ENCODE peak calls at places on chromosomes 11 and 22, in six cellular contexts. S, C, W, N, Q and A are unnamed samples.

GRCh38 chr11:64659417-64660144 is 63.4 kb downstream of the NRXN2 start:
- DNase-seq in W (peak; percentile 93), S (peak; percentile 64), N (peak; percentile 96), C (peak; percentile 90), Q (peak; percentile 45), A (peak; percentile 26)

GRCh38 chr11:1873048-1873812 is 18.5 kb downstream of the PRR33 start:
- DNase-seq in N (no peak), C (peak; percentile 25), W (no peak), S (no peak), Q (peak; percentile 68), A (no peak)

GRCh38 chr11:131504199-131504949 is 134.0 kb downstream of the NTM start:
- DNase-seq in W (peak; percentile 29), S (peak; percentile 4), Q (peak; percentile 50), N (peak; percentile 4), C (peak; percentile 17), A (peak; percentile 25)

GRCh38 chr22:20205964-20206708 is 55.3 kb upstream of the CCDC188 start:
- DNase-seq in S (peak; percentile 59), W (peak; percentile 48), Q (peak; percentile 74), C (peak; percentile 46), N (peak; percentile 74), A (peak; percentile 49)

GRCh38 chr11:57476883-57477506 is 16.7 kb downstream of the RTN4RL2 start:
- DNase-seq in N (no peak), W (peak; percentile 66), S (peak; percentile 75), C (peak; percentile 36), Q (peak; percentile 82), A (peak; percentile 39)

GRCh38 chr11:104798794-104799193 is 99.5 kb downstream of the CASP12 start:
- DNase-seq in S (no peak), C (no peak), W (no peak), Q (no peak), N (no peak), A (no peak)

GRCh38 chr22:23234409-23235161 is 54.3 kb downstream of the BCR start:
- DNase-seq in W (no peak), C (no peak), Q (peak; percentile 30), S (no peak), N (no peak), A (no peak)

GRCh38 chr11:115939104-115939503 is 434.9 kb upstream of the CADM1 start:
- DNase-seq in N (no peak), W (no peak), C (peak; percentile 95), Q (no peak), S (no peak), A (peak; percentile 20)

GRCh38 chr22:25919452-25919851 is 177.5 kb downstream of the MYO18B start:
- DNase-seq in N (no peak), Q (peak; percentile 68), C (no peak), S (no peak), W (no peak), A (no peak)

GRCh38 chr22:27828214-27828587 is 26.6 kb upstream of the MN1 start:
- DNase-seq in C (no peak), W (no peak), N (no peak), S (no peak), Q (no peak), A (no peak)

GRCh38 chr11:27678242-27678641 is 22.0 kb downstream of the BDNF start:
- DNase-seq in W (no peak), N (no peak), S (no peak), Q (no peak), C (peak; percentile 70), A (no peak)

GRCh38 chr11:8665222-8665621 is 17.2 kb downstream of the TRIM66 start:
- DNase-seq in W (no peak), Q (no peak), S (no peak), N (no peak), C (no peak), A (no peak)

GRCh38 chr11:37946155-37946766 is 1348.2 kb upstream of the RAG2 start:
- DNase-seq in Q (no peak), N (peak; percentile 5), W (peak; percentile 54), C (peak; percentile 27), S (no peak), A (peak; percentile 75)

GRCh38 chr11:130606181-130606580 is 157.7 kb downstream of the ADAMTS15 start:
- DNase-seq in S (no peak), N (no peak), W (peak; percentile 80), C (peak; percentile 31), Q (no peak), A (no peak)

GRCh38 chr11:97786961-97787360 is 1233.8 kb upstream of the CNTN5 start:
- DNase-seq in Q (no peak), S (no peak), N (no peak), C (no peak), W (no peak), A (no peak)
- TF ChIP-seq CTCF in Q (no peak), S (no peak), N (no peak), C (no peak), W (no peak), A (no peak)

GRCh38 chr22:35683560-35683959 is 34.1 kb upstream of the APOL5 start:
- DNase-seq in C (no peak), W (no peak), Q (no peak), S (no peak), N (no peak), A (no peak)

GRCh38 chr22:35684732-35685131 is 32.9 kb upstream of the APOL5 start:
- DNase-seq in W (no peak), Q (no peak), N (no peak), S (no peak), C (no peak), A (no peak)

GRCh38 chr22:35685731-35686130 is 31.9 kb upstream of the APOL5 start:
- DNase-seq in N (no peak), Q (no peak), W (no peak), C (peak; percentile 49), S (no peak), A (peak; percentile 10)

GRCh38 chr22:35686298-35686697 is 31.4 kb upstream of the APOL5 start:
- DNase-seq in C (no peak), Q (no peak), W (no peak), S (no peak), N (no peak), A (no peak)

DNA sequence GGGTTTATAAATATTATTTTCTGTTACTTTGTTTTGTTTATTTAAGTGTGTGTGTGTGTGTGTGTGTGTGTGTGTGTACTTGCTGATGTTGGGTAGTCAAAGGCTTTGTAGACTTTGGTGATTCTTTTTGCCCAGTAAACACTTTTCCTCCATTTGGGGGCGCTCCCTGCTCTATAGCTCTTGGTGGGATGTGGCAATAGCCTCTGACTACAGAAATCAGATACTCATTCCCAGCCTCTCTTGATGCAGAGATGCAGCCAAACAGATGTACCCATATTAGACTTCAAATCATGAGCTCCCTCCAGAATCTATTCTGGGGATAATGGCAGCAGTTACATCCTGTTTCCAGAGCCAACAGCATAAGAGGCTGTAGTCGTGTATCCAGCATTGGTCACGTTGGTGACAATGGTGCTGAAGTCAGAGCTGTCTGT is 33.4 kb upstream of the APOL5 start:
- DNase-seq in S (no peak), N (peak; percentile 63), Q (no peak), W (no peak), C (peak; percentile 16), A (peak; percentile 79)
- TF ChIP-seq CTCF in S (no peak), N (peak; percentile 55), Q (peak; percentile 31), W (no peak), C (peak; percentile 64), A (peak; percentile 67)

GRCh38 chr11:78079232-78080083 is at the start of gene NDUFC2:
- DNase-seq in S (peak; percentile 76), C (peak; percentile 85), N (peak; percentile 83), W (peak; percentile 87), Q (peak; percentile 90), A (peak; percentile 89)
- TF ChIP-seq CTCF in S (no peak), C (no peak), N (no peak), W (no peak), Q (no peak), A (peak; percentile 2)

GRCh38 chr11:15977116-15977515 is 379.2 kb downstream of the SOX6 start:
- DNase-seq in W (no peak), C (no peak), Q (no peak), S (no peak), N (no peak), A (no peak)
- TF ChIP-seq CTCF in W (no peak), C (no peak), Q (no peak), S (no peak), N (no peak), A (no peak)

GRCh38 chr11:16890442-16890841 is 123.8 kb downstream of the PLEKHA7 start:
- DNase-seq in W (no peak), N (no peak), C (no peak), S (no peak), Q (no peak), A (no peak)
- TF ChIP-seq CTCF in W (no peak), N (no peak), C (no peak), S (no peak), Q (no peak), A (no peak)

GRCh38 chr11:60251485-60252207 is 8.7 kb upstream of the MS4A4E start:
- DNase-seq in Q (no peak), N (peak; percentile 6), W (peak; percentile 66), C (no peak), S (no peak), A (peak; percentile 56)
- TF ChIP-seq CTCF in Q (peak; percentile 47), N (peak; percentile 51), W (peak; percentile 68), C (peak; percentile 53), S (peak; percentile 33), A (peak; percentile 17)

DNA sequence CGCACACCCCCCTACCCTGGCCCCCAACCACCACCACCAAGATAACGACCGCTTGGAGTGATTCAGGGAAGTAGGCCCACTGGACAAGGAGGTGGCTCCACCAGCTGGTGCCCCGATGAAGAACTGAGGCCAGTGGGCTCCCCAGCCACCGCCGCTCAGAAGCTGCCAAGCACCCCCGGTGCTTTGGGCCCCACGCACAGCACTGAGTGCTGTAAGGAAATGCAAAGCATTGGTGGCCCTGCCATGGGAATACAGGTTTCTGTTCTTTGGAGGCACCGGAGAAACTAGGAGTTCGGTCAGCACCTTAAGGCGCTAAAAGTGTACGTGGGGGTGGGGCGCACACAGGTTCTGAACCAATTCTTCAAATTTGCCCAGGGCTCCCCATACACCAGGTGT is 664 bp upstream of the PRSS23 start:
- DNase-seq in N (no peak), C (no peak), W (no peak), Q (no peak), S (no peak), A (no peak)
- TF ChIP-seq CTCF in N (no peak), C (peak; percentile 8), W (no peak), Q (no peak), S (peak; percentile 39), A (peak; percentile 17)

DNA sequence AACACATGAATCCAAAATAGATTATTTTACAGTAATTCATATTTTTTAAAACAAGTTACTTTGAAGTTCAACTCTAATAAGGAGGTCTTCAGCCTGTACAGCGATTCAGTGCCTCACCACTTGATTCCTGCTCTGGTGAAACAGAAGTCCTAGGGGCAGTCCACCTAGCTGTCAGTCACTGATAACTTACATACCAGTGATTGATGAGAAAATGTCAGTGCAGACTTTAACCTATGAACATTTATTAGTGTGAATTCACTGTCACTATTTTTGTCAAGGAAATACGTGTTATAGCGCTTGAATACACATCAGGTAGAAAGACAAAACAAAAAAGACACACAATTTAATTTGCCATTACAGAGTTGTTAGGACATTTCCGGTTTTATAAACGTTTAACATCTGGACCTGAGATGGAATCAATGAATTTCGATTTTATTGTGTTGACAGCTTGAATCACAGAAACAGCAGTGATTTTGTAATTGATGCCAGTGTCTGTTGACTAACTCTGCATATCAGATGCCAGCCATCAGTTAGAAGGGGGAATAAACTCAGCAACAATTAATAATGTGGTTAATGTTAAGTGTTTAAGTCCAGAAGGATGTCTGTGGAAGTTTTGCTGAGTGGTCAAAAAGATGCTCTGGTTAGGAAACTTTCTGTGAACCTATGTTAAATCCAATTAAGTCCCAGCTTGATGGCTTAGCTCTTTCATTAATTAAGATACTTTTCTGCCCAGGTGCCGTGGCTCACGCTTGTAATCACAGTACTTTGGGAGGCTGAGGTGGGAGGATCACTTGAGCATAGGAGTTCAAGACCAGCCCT is 34.5 kb downstream of the ELF5 start:
- DNase-seq in C (no peak), W (no peak), N (peak; percentile 23), S (no peak), Q (no peak), A (no peak)
- TF ChIP-seq CTCF in C (no peak), W (no peak), N (no peak), S (no peak), Q (no peak), A (no peak)

GRCh38 chr11:31798057-31799035 is 12.8 kb downstream of the PAX6 start:
- DNase-seq in C (no peak), W (no peak), S (no peak), Q (peak; percentile 54), N (no peak), A (no peak)
- TF ChIP-seq CTCF in C (peak; percentile 18), W (no peak), S (no peak), Q (no peak), N (peak; percentile 27), A (peak; percentile 41)